ENCODE peak calls at places on chromosome 1, in nine cellular contexts. X, K, E, U, Y, Q, J, H and C are unnamed samples.

GRCh38 chr1:43878440-43878839 is 55.2 kb upstream of the ARTN start:
- DNase-seq in Q (no peak), H (no peak), E (no peak), J (no peak), U (no peak), K (no peak), Y (no peak), X (no peak), C (no peak)

GRCh38 chr1:31127266-31127665 is 61.7 kb upstream of the PUM1 start:
- DNase-seq in Y (peak), Q (no peak), U (peak), X (no peak), K (no peak), E (no peak), J (no peak), H (peak), C (no peak)

GRCh38 chr1:27100797-27101491 is 54.0 kb downstream of the SLC9A1 start:
- DNase-seq in H (no peak), Y (no peak), Q (no peak), X (no peak), E (no peak), U (no peak), J (no peak), K (no peak), C (no peak)

GRCh38 chr1:116150368-116150767 is 39.2 kb downstream of the MAB21L3 start:
- DNase-seq in Y (no peak), E (no peak), J (no peak), Q (no peak), X (no peak), H (no peak), K (no peak), U (no peak), C (no peak)

GRCh38 chr1:208164609-208165008 is 79.6 kb downstream of the PLXNA2 start:
- DNase-seq in J (no peak), Q (no peak), H (no peak), X (no peak), E (no peak), Y (no peak), U (no peak), K (peak), C (no peak)

GRCh38 chr1:47931395-47931794 is 65.8 kb downstream of the TRABD2B start:
- DNase-seq in H (no peak), K (peak), Q (no peak), Y (no peak), U (no peak), E (no peak), J (peak), X (no peak), C (peak)

GRCh38 chr1:238582816-238583215 is 692.1 kb upstream of the ZP4 start:
- DNase-seq in H (peak), J (peak), K (no peak), X (no peak), E (no peak), Y (no peak), U (no peak), Q (no peak), C (no peak)

GRCh38 chr1:30085814-30086770 is 637.3 kb downstream of the MATN1 start:
- DNase-seq in K (no peak), E (no peak), Q (no peak), U (peak), H (peak), X (peak), Y (no peak), J (peak), C (peak)

GRCh38 chr1:91791103-91791502 is 94.8 kb downstream of the TGFBR3 start:
- DNase-seq in H (no peak), J (no peak), Q (no peak), Y (no peak), K (no peak), E (no peak), X (no peak), U (no peak), C (no peak)
- TF ChIP-seq CTCF in H (no peak), J (peak), Q (no peak), Y (no peak), K (no peak), E (no peak), X (no peak), U (no peak), C (peak)

DNA sequence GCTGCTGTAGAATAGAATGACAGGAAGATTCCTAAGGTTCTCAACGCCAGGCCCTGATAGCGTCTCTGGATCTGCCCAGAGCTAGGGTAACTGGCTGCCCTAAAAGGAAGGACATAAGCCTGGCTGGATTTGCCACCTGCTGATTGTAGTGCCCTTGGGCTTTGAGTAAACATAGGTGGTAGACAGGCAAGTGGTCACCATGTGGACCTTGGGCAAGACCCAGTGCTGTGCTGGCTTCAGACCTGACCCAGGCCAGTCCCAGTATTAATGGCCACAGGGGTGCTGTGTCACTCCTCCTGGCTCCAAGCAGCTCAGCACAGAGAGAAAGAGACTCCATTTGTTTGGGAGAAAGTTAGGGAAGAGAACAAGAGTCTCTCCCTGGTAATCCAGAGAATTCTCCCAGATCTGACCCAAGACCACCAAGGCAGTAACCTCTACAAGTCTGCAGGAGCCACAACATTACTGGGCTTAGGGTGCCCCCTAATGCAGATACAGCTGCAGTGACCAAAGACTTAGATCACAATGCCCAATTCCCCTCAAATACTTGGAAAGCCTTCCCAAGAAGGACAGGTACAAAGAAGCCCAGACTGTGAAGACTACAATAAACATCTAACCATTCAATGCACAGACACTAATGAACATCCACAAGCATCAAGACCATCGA is 44.5 kb downstream of the PHTF1 start:
- DNase-seq in Q (no peak), E (no peak), X (no peak), K (no peak), H (no peak), J (no peak), U (no peak), Y (no peak), C (no peak)
- TF ChIP-seq CTCF in Q (no peak), E (no peak), X (no peak), K (no peak), H (no peak), J (no peak), U (no peak), Y (no peak), C (no peak)

DNA sequence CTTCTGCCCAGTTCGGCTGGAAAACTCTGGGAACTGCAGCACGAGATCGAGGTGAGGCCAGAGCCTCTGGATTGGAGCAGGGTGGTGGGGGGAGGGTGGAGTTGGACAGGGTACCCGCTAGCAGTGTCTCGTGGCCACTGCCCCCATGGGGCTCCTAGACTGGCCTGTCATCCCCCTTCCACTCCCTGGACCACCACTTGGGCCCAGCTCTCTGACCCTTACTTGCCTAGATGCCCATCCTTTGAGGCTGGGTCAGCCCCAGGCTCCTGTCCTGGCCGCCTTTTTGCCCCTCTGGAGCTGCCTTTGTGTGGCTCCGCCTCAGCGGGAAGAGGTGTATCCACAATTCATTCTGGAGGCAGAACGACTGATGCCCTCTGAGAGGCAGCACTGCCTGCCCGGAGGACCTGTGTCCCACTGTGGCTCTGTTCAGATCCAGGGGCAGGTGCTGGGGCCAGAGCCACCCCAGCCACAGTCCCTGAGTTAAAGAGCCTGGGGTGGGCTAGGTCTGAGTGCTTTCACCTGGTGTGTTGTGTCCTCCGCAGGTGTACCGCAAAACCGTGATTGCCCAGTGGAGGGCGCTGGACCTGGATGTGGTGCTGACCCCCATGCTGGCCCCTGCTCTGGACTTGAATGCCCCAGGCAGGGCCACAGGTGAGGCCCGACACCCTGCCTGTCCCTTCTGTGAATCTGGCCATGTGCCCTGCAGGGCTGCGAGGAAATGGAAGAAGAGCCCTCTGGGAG is 17.7 kb downstream of the FAAH start:
- DNase-seq in K (no peak), Q (no peak), H (no peak), J (no peak), Y (no peak), U (no peak), E (no peak), X (no peak), C (no peak)
- TF ChIP-seq CTCF in K (no peak), Q (peak), H (no peak), J (peak), Y (no peak), U (peak), E (no peak), X (peak), C (peak)

GRCh38 chr1:204216880-204217647 is 3.3 kb upstream of the GOLT1A start:
- DNase-seq in H (no peak), E (no peak), U (no peak), Y (no peak), J (no peak), Q (no peak), K (no peak), X (no peak), C (no peak)

GRCh38 chr1:204211021-204211420 is 2.8 kb downstream of the GOLT1A start:
- DNase-seq in X (no peak), J (no peak), U (no peak), H (no peak), E (no peak), K (no peak), Y (no peak), Q (no peak), C (no peak)

GRCh38 chr1:204216236-204216635 is 2.4 kb upstream of the GOLT1A start:
- DNase-seq in U (no peak), E (no peak), K (no peak), Y (no peak), H (no peak), Q (no peak), X (no peak), J (no peak), C (no peak)

GRCh38 chr1:204212715-204213114 is 1.1 kb downstream of the GOLT1A start:
- DNase-seq in J (no peak), K (no peak), H (no peak), Y (no peak), X (no peak), Q (no peak), U (no peak), E (no peak), C (no peak)

DNA sequence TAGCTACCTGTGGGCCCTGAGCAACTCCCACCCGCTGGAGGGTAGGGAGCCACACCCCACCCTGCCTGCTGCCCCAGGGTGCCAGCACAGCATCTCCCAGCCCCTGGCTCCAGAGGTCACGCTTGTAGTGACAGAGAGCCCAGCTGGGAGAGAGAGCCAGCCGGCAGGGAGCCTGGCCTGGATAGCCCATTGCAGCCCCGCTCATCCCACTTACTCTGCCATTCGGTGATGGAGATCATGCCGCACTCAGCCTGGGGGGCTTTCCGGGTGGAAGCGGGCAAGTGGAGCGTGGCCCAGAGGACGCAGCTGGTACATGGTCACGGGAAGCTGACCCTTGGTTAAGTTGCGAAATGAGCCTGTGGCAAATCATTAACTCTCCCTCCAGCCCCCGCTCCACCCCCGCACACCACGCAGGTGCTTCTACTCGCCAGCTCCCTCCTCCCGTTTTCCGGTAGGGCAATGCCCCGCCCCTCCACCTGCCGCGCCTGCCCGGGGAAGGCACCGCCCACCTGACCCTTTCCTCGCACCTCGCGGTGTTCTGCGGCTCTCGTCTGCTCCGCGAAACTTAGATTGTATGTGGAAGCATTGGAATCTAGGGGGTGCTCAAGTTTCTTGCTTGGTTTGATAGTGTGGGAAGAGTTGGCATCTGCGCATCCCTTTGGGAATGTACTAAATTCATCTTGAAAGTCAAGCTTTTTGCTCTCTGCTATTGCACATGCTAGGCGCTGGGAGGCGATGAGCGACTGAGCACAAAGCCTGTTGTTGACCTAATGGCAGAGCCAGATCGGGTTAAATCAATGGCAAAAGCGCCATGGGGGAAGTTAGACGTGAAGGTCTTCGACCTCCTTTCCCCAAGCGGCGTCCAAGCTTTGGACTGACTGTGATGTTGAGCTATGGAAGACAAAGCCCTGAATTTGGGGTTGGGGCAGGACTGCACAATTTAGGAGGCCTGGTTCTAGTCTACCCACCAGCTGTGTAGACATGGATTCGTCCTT is at the start of gene GOLT1A:
- DNase-seq in U (peak), Q (peak), Y (peak), E (peak), H (peak), X (peak), K (peak), J (peak), C (peak)
- TF ChIP-seq CTCF in U (peak), Q (peak), Y (peak), E (no peak), H (peak), X (peak), K (peak), J (peak), C (peak)

DNA sequence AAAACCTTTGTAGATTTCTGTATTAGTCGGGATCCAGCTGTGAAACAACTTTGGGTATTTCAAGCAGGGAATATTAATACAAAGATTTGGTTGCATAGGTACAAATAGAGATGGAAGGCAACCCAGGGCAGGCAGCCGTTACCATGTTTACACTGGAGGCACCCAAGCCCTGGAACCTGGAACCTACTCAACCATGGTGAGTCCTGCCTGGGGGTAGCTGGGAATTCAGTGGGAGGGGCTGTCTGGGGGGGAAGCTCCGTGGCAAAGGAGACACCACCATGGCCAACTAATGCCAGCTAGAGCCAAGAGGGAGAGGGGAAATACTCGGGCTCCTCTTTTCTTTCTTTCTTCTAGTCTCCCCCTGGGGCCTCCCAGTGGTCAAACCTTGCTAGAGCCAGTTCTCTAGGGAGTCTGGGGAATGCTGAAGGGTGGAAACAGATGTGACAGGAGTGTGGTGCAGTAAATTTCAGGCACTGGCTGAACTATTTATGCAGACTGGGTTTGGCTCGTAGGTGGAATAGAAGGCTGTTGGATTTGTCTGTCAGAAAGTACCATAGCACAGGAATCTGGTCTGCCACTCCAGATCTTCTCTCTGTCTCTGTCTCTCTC is 91.9 kb upstream of the CACNA1E start:
- DNase-seq in U (no peak), K (no peak), H (no peak), Q (no peak), E (no peak), Y (no peak), X (no peak), J (no peak), C (no peak)
- TF ChIP-seq CTCF in U (no peak), K (no peak), H (no peak), Q (no peak), E (no peak), Y (no peak), X (no peak), J (no peak), C (peak)

DNA sequence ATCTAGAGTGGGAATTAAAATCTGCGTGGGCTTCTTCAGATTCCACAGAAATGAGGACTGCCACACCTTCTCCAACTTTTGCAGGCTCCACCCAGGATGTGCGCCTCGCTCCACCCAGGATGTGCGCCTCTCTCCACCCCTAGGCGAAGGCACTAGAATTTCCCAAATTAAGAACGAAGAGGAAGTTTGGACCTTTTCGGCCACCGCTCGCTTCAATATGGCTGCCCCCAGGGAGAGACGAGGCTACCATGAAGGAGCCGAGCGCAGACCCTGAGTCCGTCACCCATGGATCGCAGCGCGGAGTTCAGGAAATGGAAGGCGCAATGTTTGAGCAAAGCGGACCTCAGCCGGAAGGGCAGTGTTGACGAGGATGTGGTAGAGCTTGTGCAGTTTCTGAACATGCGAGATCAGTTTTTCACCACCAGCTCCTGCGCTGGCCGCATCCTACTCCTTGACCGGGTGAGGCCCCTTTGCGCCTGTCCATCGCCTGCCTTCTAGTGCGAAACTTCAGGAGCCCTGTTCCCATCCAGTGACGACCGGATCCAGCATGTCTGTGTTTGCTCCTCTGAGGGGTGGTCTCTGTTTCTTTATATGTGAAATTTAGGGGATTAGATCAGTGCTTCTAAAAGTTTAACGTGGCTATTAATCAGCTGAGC is at the start of the genes CRYZ and TYW3:
- DNase-seq in X (peak), E (peak), U (peak), K (peak), J (peak), Y (peak), Q (peak), H (peak), C (peak)
- TF ChIP-seq CTCF in X (no peak), E (no peak), U (no peak), K (no peak), J (no peak), Y (no peak), Q (no peak), H (no peak), C (no peak)

DNA sequence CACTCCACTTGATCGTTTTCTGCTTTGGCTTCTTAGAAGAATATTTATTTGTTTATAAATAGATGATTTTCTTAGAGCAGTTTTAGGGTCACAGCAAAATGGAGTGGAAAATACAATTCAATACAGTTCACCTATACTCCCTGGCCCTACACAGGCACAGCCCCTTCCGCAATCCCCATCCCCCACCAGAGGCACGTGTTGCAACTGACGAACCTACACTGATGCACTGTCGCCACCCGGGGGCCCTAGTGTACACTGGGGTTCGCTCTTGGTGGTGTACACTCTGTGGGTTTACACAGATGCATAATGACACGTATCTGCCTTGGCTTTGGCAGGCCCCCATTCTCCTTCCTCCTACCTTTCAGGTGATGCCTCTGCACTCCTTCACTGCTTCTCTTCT is 8.0 kb downstream of the ECHDC2 start:
- DNase-seq in X (no peak), K (no peak), Q (no peak), H (no peak), U (no peak), E (no peak), Y (no peak), J (no peak), C (no peak)
- TF ChIP-seq CTCF in X (no peak), K (no peak), Q (no peak), H (no peak), U (peak), E (no peak), Y (no peak), J (peak), C (peak)